ENCODE peak calls at places on chromosomes 4 and X, in nine cellular contexts. L, N, A, I, B, G, C, T and U are unnamed samples.

GRCh38 chr4:102640669-102641068 is 120.1 kb downstream of the MANBA start:
- DNase-seq in B (peak; percentile 72), L (no peak), I (no peak), G (no peak), T (no peak), N (no peak), A (no peak), C (no peak), U (no peak)

GRCh38 chrX:153844509-153845082 is 14.3 kb upstream of the PDZD4 start:
- DNase-seq in C (no peak), N (no peak), G (no peak), I (no peak), B (no peak), L (no peak), A (no peak), T (peak; percentile 32), U (no peak)

GRCh38 chr4:81786063-81786763 is 314.5 kb upstream of the RASGEF1B start:
- DNase-seq in B (no peak), L (peak; percentile 22), I (no peak), A (no peak), T (no peak), N (no peak), C (peak; percentile 33), G (no peak), U (no peak)

GRCh38 chr4:3725936-3726895 is 40.0 kb upstream of the ADRA2C start:
- DNase-seq in I (no peak), C (no peak), T (no peak), G (no peak), A (no peak), L (no peak), B (no peak), N (no peak), U (no peak)

GRCh38 chrX:347351-348117 is 28.9 kb upstream of the GTPBP6 start:
- DNase-seq in A (peak; percentile 50), C (no peak), T (no peak), L (no peak), G (no peak), N (no peak), I (no peak), B (no peak), U (no peak)

GRCh38 chr4:143386812-143387211 is 50.1 kb downstream of the GAB1 start:
- DNase-seq in G (no peak), C (no peak), T (no peak), B (peak; percentile 39), A (no peak), N (peak; percentile 16), I (no peak), L (no peak), U (no peak)

GRCh38 chrX:79259073-79259689 is 108.0 kb downstream of the ITM2A start:
- DNase-seq in C (no peak), G (no peak), T (no peak), N (no peak), L (no peak), B (no peak), I (peak; percentile 78), A (no peak), U (no peak)

GRCh38 chrX:123976671-123977316 is 15.3 kb downstream of the STAG2 start:
- DNase-seq in G (no peak), B (peak; percentile 47), A (no peak), T (no peak), C (no peak), I (peak; percentile 9), N (no peak), L (no peak), U (no peak)

GRCh38 chrX:105190252-105190853 is 30.1 kb downstream of the TEX13A start:
- DNase-seq in T (peak; percentile 10), C (peak; percentile 7), N (peak; percentile 10), I (peak; percentile 9), A (no peak), G (no peak), B (peak; percentile 6), L (no peak), U (no peak)

GRCh38 chr4:141389649-141390048 is 169.0 kb downstream of the ZNF330 start:
- DNase-seq in C (no peak), A (no peak), B (peak; percentile 22), G (no peak), T (peak; percentile 73), N (no peak), L (no peak), I (no peak), U (no peak)

GRCh38 chr4:139875456-139875855 is 209.8 kb downstream of the MGST2 start:
- DNase-seq in L (no peak), A (no peak), I (no peak), T (peak; percentile 69), N (no peak), C (no peak), G (no peak), B (no peak), U (no peak)

GRCh38 chrX:39903343-39903742 is 194.4 kb downstream of the BCOR start:
- DNase-seq in C (no peak), G (no peak), N (no peak), A (no peak), I (no peak), L (no peak), B (peak; percentile 75), T (no peak), U (no peak)

GRCh38 chr4:56668267-56668666 is 12.8 kb downstream of the HOPX start:
- DNase-seq in T (peak; percentile 50), B (no peak), L (no peak), G (no peak), I (peak; percentile 56), N (no peak), A (no peak), C (no peak), U (no peak)

GRCh38 chr4:138097912-138098600 is 144.1 kb downstream of the SLC7A11 start:
- DNase-seq in A (no peak), C (no peak), N (no peak), T (no peak), B (no peak), L (no peak), G (no peak), I (peak; percentile 35), U (no peak)

GRCh38 chr4:165537028-165537648 is 158.3 kb downstream of the CPE start:
- DNase-seq in G (no peak), B (peak; percentile 39), L (no peak), I (peak; percentile 52), A (no peak), C (peak; percentile 16), T (peak; percentile 73), N (peak; percentile 46), U (no peak)

GRCh38 chr4:37139987-37140386 is 104.6 kb upstream of the NWD2 start:
- DNase-seq in N (no peak), T (no peak), A (no peak), C (no peak), G (no peak), I (no peak), L (no peak), B (no peak), U (no peak)

GRCh38 chrX:66833426-66833825 is 194.5 kb upstream of the EDA2R start:
- DNase-seq in B (no peak), A (no peak), G (no peak), C (no peak), L (no peak), I (no peak), N (no peak), T (no peak), U (no peak)
- H3K9me3 ChIP-seq in B (peaks cover 6% of the 10 kb centered on the region), A (no peaks in the 10 kb centered on the region), G (peaks cover 1% of the 10 kb centered on the region), C (no peaks in the 10 kb centered on the region), L (no peaks in the 10 kb centered on the region), I (no peaks in the 10 kb centered on the region), N (no peaks in the 10 kb centered on the region), T (peaks cover 17% of the 10 kb centered on the region), U (no peaks in the 10 kb centered on the region)

DNA sequence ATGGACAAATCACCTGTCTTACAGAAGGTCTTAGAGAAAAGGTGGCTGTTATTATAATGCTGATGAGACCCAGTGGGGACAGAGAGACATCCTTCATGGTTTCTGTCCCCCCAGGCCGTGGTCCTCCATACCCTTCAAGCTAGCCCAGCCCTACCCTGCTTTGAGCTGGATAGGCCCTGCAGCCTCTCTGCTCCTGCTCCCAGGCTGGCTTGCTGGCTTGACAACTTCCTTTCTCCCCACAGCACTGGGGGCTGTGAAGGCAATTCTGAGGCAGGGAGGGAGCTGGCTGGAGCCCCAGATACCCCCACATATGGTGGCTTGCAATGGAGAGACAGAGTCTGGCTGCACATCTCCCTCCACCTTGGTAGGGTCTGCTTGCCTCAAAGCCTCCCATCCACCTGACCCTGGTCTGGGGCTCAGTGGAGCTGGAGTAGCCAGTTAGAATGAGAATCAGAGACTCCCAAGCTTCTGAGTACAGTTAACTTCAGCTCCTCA is 118.2 kb downstream of the PJA1 start:
- DNase-seq in G (no peak), T (no peak), L (peak; percentile 8), I (no peak), C (no peak), A (no peak), B (no peak), N (no peak), U (no peak)
- TF ChIP-seq CTCF in G (no peak), T (no peak), L (no peak), I (no peak), C (no peak), A (no peak), B (no peak), N (no peak), U (no peak)

GRCh38 chrX:49106930-49107329 is 16.6 kb downstream of the GPKOW start:
- DNase-seq in T (peak; percentile 47), A (no peak), L (peak; percentile 65), I (peak; percentile 24), G (no peak), N (no peak), B (peak; percentile 52), C (no peak), U (no peak)

GRCh38 chrX:49106296-49106695 is 17.2 kb downstream of the GPKOW start:
- DNase-seq in L (peak; percentile 45), T (no peak), B (no peak), N (no peak), A (no peak), C (no peak), G (no peak), I (no peak), U (no peak)

GRCh38 chrX:49110417-49110816 is 13.1 kb downstream of the GPKOW start:
- DNase-seq in L (no peak), T (no peak), N (no peak), C (no peak), A (no peak), I (no peak), B (no peak), G (no peak), U (no peak)

GRCh38 chrX:49111846-49112245 is 11.7 kb downstream of the GPKOW start:
- DNase-seq in B (no peak), N (no peak), T (no peak), C (no peak), I (no peak), L (no peak), A (no peak), G (no peak), U (no peak)

DNA sequence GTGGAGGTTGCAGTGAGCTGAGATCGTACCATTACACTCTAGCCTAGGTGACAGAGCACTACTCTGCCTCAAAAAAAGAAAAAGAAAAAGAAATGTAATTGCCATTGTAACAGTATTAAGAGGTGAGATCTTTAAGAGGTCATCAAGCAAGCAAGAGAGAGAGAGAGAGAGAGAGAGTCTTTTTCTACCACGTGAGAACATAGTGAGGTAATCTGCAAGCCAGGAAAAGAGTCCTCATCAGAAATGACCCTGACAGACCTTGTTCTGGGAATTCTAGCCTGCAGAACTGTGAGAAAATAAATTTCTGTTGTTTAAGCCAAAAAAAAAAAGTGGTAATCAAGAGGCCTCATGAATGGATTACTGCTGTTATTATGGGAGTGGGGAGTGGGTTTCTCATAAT is 14.9 kb downstream of the GPKOW start:
- DNase-seq in I (no peak), G (no peak), B (no peak), T (no peak), L (no peak), A (no peak), N (no peak), C (no peak), U (no peak)
- H3K27ac ChIP-seq in I (no peak overlapping the region), G (no peak overlapping the region), B (no peak overlapping the region), T (no peak overlapping the region), L (peak overlapping the region; percentile 68), A (no peak overlapping the region), N (no peak overlapping the region), C (no peak overlapping the region), U (no peak overlapping the region)

GRCh38 chr4:53520114-53520513 is 71.2 kb downstream of the LNX1 start:
- DNase-seq in N (no peak), L (no peak), G (no peak), C (no peak), B (no peak), A (no peak), T (peak; percentile 51), I (no peak), U (no peak)
- H3K9me3 ChIP-seq in N (no peaks in the 10 kb centered on the region), L (no peaks in the 10 kb centered on the region), G (no peaks in the 10 kb centered on the region), C (no peaks in the 10 kb centered on the region), B (no peaks in the 10 kb centered on the region), A (no peaks in the 10 kb centered on the region), T (no peaks in the 10 kb centered on the region), I (no peaks in the 10 kb centered on the region), U (no peaks in the 10 kb centered on the region)